ENCODE peak calls at places on chromosomes 4 and X, in four cellular contexts. C is adrenal gland, I is RWPE1, J is astrocyte of the spinal cord. Z is an unnamed sample.

GRCh38 chr4:4541040-4541631 is 712 bp downstream of the STX18 start:
- DNase-seq in C (peak), I (peak), J (peak), Z (no peak)

GRCh38 chrX:57267308-57267707 is 19.2 kb upstream of the FAAH2 start:
- DNase-seq in C (no peak), I (no peak), J (no peak), Z (no peak)

GRCh38 chrX:1528884-1529203 is 8.1 kb downstream of the P2RY8 start:
- DNase-seq in C (no peak), I (no peak), J (no peak), Z (no peak)

GRCh38 chr4:155758500-155759371 is at the start of gene GUCY1B1:
- DNase-seq in C (peak), I (peak), J (peak), Z (peak)

GRCh38 chr4:87354168-87355102 is 31.8 kb upstream of the HSD17B13 start:
- DNase-seq in C (peak), I (no peak), J (peak), Z (no peak)

GRCh38 chrX:152817082-152817744 is 13.3 kb downstream of the CETN2 start:
- DNase-seq in C (no peak), I (peak), J (peak), Z (no peak)

GRCh38 chr4:31125496-31125895 is 405.3 kb downstream of the PCDH7 start:
- DNase-seq in C (no peak), I (no peak), J (no peak), Z (no peak)

GRCh38 chr4:72971572-72971971 is 97.9 kb downstream of the COX18 start:
- DNase-seq in C (no peak), I (peak), J (peak), Z (no peak)

GRCh38 chr4:4535590-4535989 is 6.3 kb downstream of the STX18 start:
- DNase-seq in C (no peak), I (no peak), J (no peak), Z (no peak)

GRCh38 chr4:136078971-136079370 is 1453.3 kb downstream of the PCDH18 start:
- DNase-seq in C (no peak), I (no peak), J (peak), Z (no peak)

GRCh38 chr4:128385199-128385598 is 97.6 kb upstream of the PGRMC2 start:
- DNase-seq in C (no peak), I (no peak), J (no peak), Z (no peak)

GRCh38 chr4:152565338-152565737 is 29.4 kb upstream of the FBXW7 start:
- DNase-seq in C (no peak), I (no peak), J (no peak), Z (no peak)

GRCh38 chr4:109631709-109632108 is 71.5 kb downstream of the CASP6 start:
- DNase-seq in C (no peak), I (no peak), J (no peak), Z (no peak)

GRCh38 chr4:148447672-148448071 is 5.5 kb upstream of the NR3C2 start:
- DNase-seq in C (no peak), I (no peak), J (no peak), Z (no peak)

GRCh38 chr4:138275946-138276621 is 33.9 kb upstream of the SLC7A11 start:
- DNase-seq in C (no peak), I (peak), J (peak), Z (no peak)

GRCh38 chr4:99710681-99711345 is 53.2 kb upstream of the C4orf54 start:
- DNase-seq in C (no peak), I (peak), J (no peak), Z (no peak)

GRCh38 chr4:41693629-41694028 is 54.9 kb downstream of the PHOX2B start:
- DNase-seq in C (no peak), I (peak), J (peak), Z (no peak)

GRCh38 chr4:182878633-182879495 is 38.3 kb downstream of the DCTD start:
- DNase-seq in C (peak), I (no peak), J (no peak), Z (no peak)

GRCh38 chr4:102826105-102826889 is 1.1 kb downstream of the UBE2D3 start:
- DNase-seq in C (no peak), I (no peak), J (no peak), Z (no peak)

GRCh38 chrX:118519411-118520205 is 24.0 kb downstream of the DOCK11 start:
- DNase-seq in C (no peak), I (no peak), J (peak), Z (no peak)

DNA sequence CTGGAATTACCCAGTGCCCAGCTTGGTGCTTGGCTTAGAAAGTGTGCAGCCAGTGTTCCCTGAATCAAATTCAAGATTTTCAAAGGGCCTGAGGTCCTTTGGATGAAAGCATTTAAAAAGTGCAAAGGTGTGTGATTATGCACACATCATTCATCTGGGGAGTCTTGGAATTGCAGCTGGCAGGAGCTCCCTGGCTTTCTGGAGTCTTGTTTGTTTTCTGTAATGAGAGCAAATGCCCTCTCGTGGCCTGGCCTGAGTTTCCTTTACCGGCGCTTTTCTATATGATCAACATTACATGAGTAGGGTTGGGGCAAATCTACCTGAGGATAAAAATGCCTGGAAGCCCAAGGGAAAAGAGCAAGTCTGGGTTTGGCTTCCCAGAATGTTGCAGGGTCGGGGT is 24.6 kb upstream of the SORCS2 start:
- DNase-seq in C (no peak), I (no peak), J (no peak), Z (no peak)
- TF ChIP-seq CTCF in C (no peak), I (no peak), J (no peak), Z (no peak)

GRCh38 chrX:20742106-20742505 is 475.4 kb upstream of the RPS6KA3 start:
- DNase-seq in C (peak), I (no peak), J (peak), Z (no peak)

GRCh38 chrX:20743054-20743453 is 476.3 kb upstream of the RPS6KA3 start:
- DNase-seq in C (no peak), I (no peak), J (no peak), Z (no peak)

GRCh38 chrX:20739038-20739745 is 472.5 kb upstream of the RPS6KA3 start:
- DNase-seq in C (no peak), I (no peak), J (no peak), Z (no peak)

DNA sequence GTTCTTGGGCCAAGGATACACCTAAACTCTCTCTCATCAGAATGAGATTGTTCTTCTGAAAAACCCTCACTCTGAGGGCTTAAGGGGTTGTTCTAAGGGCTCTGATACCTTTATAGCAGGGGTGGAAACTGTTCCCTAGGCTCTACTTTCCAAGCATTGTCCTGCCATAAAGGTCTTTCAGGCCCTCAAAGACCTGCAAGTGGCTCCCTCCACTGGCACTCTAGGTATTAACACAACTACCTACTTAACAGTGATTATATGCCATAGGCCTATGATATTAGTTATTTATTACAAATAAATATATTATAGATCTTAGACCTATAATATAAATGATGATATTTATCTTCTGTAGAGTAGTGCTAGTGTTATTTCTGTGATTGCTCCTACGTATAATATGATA is 473.7 kb upstream of the RPS6KA3 start:
- DNase-seq in C (no peak), I (no peak), J (no peak), Z (no peak)
- TF ChIP-seq CTCF in C (no peak), I (no peak), J (no peak), Z (no peak)

GRCh38 chr4:84167579-84167978 is 331.5 kb downstream of the NKX6-1 start:
- DNase-seq in C (no peak), I (no peak), J (no peak), Z (no peak)
- TF ChIP-seq CTCF in C (no peak), I (no peak), J (peak), Z (no peak)

GRCh38 chr4:52670121-52670520 is 11.0 kb upstream of the USP46 start:
- DNase-seq in C (no peak), I (no peak), J (no peak), Z (no peak)

GRCh38 chr4:52665592-52665991 is 6.5 kb upstream of the USP46 start:
- DNase-seq in C (no peak), I (no peak), J (no peak), Z (no peak)

GRCh38 chr4:52670739-52671138 is 11.6 kb upstream of the USP46 start:
- DNase-seq in C (no peak), I (no peak), J (no peak), Z (no peak)
- TF ChIP-seq CTCF in C (no peak), I (no peak), J (peak), Z (no peak)

GRCh38 chrX:68983004-68983857 is 154.4 kb downstream of the EFNB1 start:
- DNase-seq in C (no peak), I (no peak), J (no peak), Z (peak)

GRCh38 chrX:68980906-68981616 is 152.2 kb downstream of the EFNB1 start:
- DNase-seq in C (no peak), I (no peak), J (no peak), Z (no peak)

GRCh38 chrX:68982476-68982875 is 153.7 kb downstream of the EFNB1 start:
- DNase-seq in C (no peak), I (no peak), J (no peak), Z (no peak)

GRCh38 chrX:68978211-68978780 is 149.5 kb downstream of the EFNB1 start:
- DNase-seq in C (no peak), I (no peak), J (peak), Z (no peak)
- TF ChIP-seq CTCF in C (no peak), I (no peak), J (no peak), Z (no peak)

GRCh38 chrX:13898084-13898483 is 81.2 kb upstream of the GPM6B start:
- DNase-seq in C (no peak), I (no peak), J (no peak), Z (no peak)
- TF ChIP-seq CTCF in C (peak), I (no peak), J (no peak), Z (no peak)

GRCh38 chr4:36197501-36197900 is 46.8 kb downstream of the ARAP2 start:
- DNase-seq in C (no peak), I (no peak), J (no peak), Z (no peak)
- TF ChIP-seq CTCF in C (no peak), I (no peak), J (no peak), Z (no peak)

GRCh38 chr4:18075823-18076433 is 54.4 kb upstream of the LCORL start:
- DNase-seq in C (peak), I (no peak), J (no peak), Z (no peak)
- TF ChIP-seq CTCF in C (peak), I (peak), J (no peak), Z (no peak)